ENCODE peak calls at places on chromosomes 12 and 14, in four cellular contexts. K is B cell; H is stimulated activated CD4-positive, alpha-beta T cell treated with anti-CD3 and anti-CD28 coated beads, Interleukin-2, amount 100 ng/mL, for 48 hours; E is HTR-8/SVneo. T is an unnamed sample.

GRCh38 chr12:62259993-62260732 is at the start of gene USP15:
- DNase-seq in E (peak; percentile 87), K (peak; percentile 96), H (peak; percentile 95), T (peak; percentile 83)

GRCh38 chr14:30874999-30875787 is 834 bp downstream of the COCH start:
- DNase-seq in K (peak; percentile 38), H (no peak), E (no peak), T (peak; percentile 47)

GRCh38 chr12:57842342-57843294 is 3.9 kb downstream of the CTDSP2 start:
- DNase-seq in K (no peak), E (no peak), H (no peak), T (no peak)

GRCh38 chr12:94073441-94074051 is 74.8 kb upstream of the PLXNC1 start:
- DNase-seq in E (no peak), H (no peak), K (no peak), T (no peak)

GRCh38 chr14:35829449-35829848 is 3.3 kb downstream of the BRMS1L start:
- DNase-seq in K (no peak), E (no peak), H (no peak), T (no peak)

GRCh38 chr12:124919646-124920352 is 5.3 kb upstream of the UBC start:
- DNase-seq in K (peak; percentile 56), H (no peak), E (no peak), T (no peak)

GRCh38 chr12:14283489-14284144 is 81.9 kb upstream of the ATF7IP start:
- DNase-seq in K (peak; percentile 64), H (no peak), E (no peak), T (peak; percentile 22)

GRCh38 chr14:71497645-71498086 is 434.6 kb upstream of the RGS6 start:
- DNase-seq in H (no peak), K (no peak), E (peak; percentile 38), T (peak; percentile 41)

GRCh38 chr14:27409936-27410335 is 812.1 kb upstream of the NOVA1 start:
- DNase-seq in K (no peak), E (no peak), H (no peak), T (no peak)

GRCh38 chr12:110311903-110312302 is 30.9 kb downstream of the ATP2A2 start:
- DNase-seq in E (no peak), H (no peak), K (no peak), T (no peak)

GRCh38 chr14:52268191-52269061 is 928 bp downstream of the PTGDR start:
- DNase-seq in H (no peak), E (no peak), K (peak; percentile 7), T (no peak)

GRCh38 chr12:3529281-3529680 is 38.3 kb downstream of the PRMT8 start:
- DNase-seq in H (no peak), E (no peak), K (no peak), T (no peak)

GRCh38 chr14:78401866-78402265 is 231.7 kb downstream of the NRXN3 start:
- DNase-seq in H (no peak), K (no peak), E (no peak), T (no peak)

GRCh38 chr14:92613008-92613658 is 99.6 kb downstream of the RIN3 start:
- DNase-seq in E (peak; percentile 50), K (peak; percentile 67), H (peak; percentile 75), T (peak; percentile 45)

GRCh38 chr12:55057466-55057865 is 37.7 kb downstream of the NEUROD4 start:
- DNase-seq in H (no peak), K (no peak), E (no peak), T (no peak)

GRCh38 chr12:92987846-92988621 is 58.9 kb upstream of the EEA1 start:
- DNase-seq in E (no peak), K (peak; percentile 71), H (peak; percentile 17), T (peak; percentile 55)

GRCh38 chr14:32043624-32044023 is 33.5 kb upstream of the ARHGAP5 start:
- DNase-seq in E (no peak), H (no peak), K (no peak), T (no peak)

GRCh38 chr14:74860899-74861733 is 14.8 kb downstream of the PROX2 start:
- DNase-seq in E (peak; percentile 96), K (peak; percentile 88), H (peak; percentile 99), T (peak; percentile 76)

GRCh38 chr12:2336409-2336829 is 283.6 kb downstream of the CACNA1C start:
- DNase-seq in K (no peak), E (peak; percentile 91), H (no peak), T (peak; percentile 60)

GRCh38 chr12:85041395-85041794 is 5.2 kb downstream of the LRRIQ1 start:
- DNase-seq in K (no peak), H (no peak), E (no peak), T (no peak)

GRCh38 chr12:120640840-120641833 is 711 bp downstream of the CABP1 start:
- DNase-seq in H (peak; percentile 28), E (peak; percentile 63), K (peak; percentile 67), T (peak; percentile 75)

GRCh38 chr12:79895041-79895440 is 39.9 kb downstream of the PPP1R12A start:
- DNase-seq in E (no peak), H (no peak), K (no peak), T (no peak)

GRCh38 chr12:69442894-69443293 is 27.3 kb upstream of the FRS2 start:
- DNase-seq in K (no peak), H (no peak), E (no peak), T (no peak)

GRCh38 chr14:23567186-23568020 is at the start of gene AP1G2:
- DNase-seq in K (peak; percentile 86), E (peak; percentile 93), H (peak; percentile 87), T (peak; percentile 90)

GRCh38 chr14:63200767-63201166 is 3.5 kb upstream of the RHOJ start:
- DNase-seq in H (no peak), K (no peak), E (no peak), T (no peak)

GRCh38 chr12:71134405-71134804 is 23.4 kb downstream of the TSPAN8 start:
- DNase-seq in H (no peak), E (no peak), K (no peak), T (no peak)

GRCh38 chr14:95287176-95287754 is 32.4 kb downstream of the CLMN start:
- DNase-seq in H (no peak), K (no peak), E (no peak), T (no peak)

GRCh38 chr14:104778694-104779331 is 16.7 kb downstream of the AKT1 start:
- DNase-seq in K (no peak), E (no peak), H (no peak), T (no peak)

GRCh38 chr14:57822081-57822480 is 43.8 kb downstream of the SLC35F4 start:
- DNase-seq in E (no peak), K (no peak), H (no peak), T (no peak)

GRCh38 chr12:111437816-111438454 is 32.2 kb downstream of the SH2B3 start:
- DNase-seq in K (peak; percentile 51), E (peak; percentile 42), H (no peak), T (no peak)

GRCh38 chr12:6752181-6752930 is 585 bp downstream of the MLF2 start:
- DNase-seq in K (no peak), H (no peak), E (peak; percentile 71), T (no peak)